ENCODE peak calls at places on chromosomes 7 and 10, in six cellular contexts. B is A549, E is SK-N-SH, U is HepG2, Y is K562, M is GM12878. R is an unnamed sample.

GRCh38 chr7:100563809-100564400 is 9.8 kb downstream of the SAP25 start:
- DNase-seq in Y (peak; percentile 87), E (peak; percentile 95), B (peak; percentile 61), U (no peak), M (no peak), R (peak; percentile 63)

GRCh38 chr10:52541082-52541481 is 227.0 kb downstream of the DKK1 start:
- DNase-seq in U (no peak), Y (no peak), B (no peak), M (no peak), E (peak; percentile 17), R (peak; percentile 34)

GRCh38 chr10:58982470-58983239 is 193.8 kb upstream of the PHYHIPL start:
- DNase-seq in B (no peak), Y (no peak), M (no peak), E (no peak), U (no peak), R (no peak)

GRCh38 chr7:152424348-152425108 is 11.3 kb downstream of the KMT2C start:
- DNase-seq in M (no peak), B (no peak), U (no peak), Y (peak; percentile 71), E (no peak), R (peak; percentile 57)

GRCh38 chr10:96370575-96371157 is 11.9 kb upstream of the OPALIN start:
- DNase-seq in U (peak; percentile 24), M (no peak), Y (peak; percentile 63), E (peak; percentile 84), B (peak; percentile 62), R (peak; percentile 17)

GRCh38 chr10:49761789-49762565 is at the start of gene OGDHL:
- DNase-seq in Y (peak; percentile 91), U (peak; percentile 28), M (no peak), E (peak; percentile 97), B (peak; percentile 33), R (peak; percentile 19)

GRCh38 chr10:58318346-58318745 is 16.5 kb upstream of the UBE2D1 start:
- DNase-seq in Y (no peak), U (no peak), E (no peak), B (no peak), M (no peak), R (peak; percentile 15)

GRCh38 chr7:144720139-144720538 is 115.7 kb downstream of the TPK1 start:
- DNase-seq in Y (no peak), B (no peak), M (no peak), E (no peak), U (no peak), R (no peak)

GRCh38 chr7:155701972-155702544 is 57.6 kb downstream of the RBM33 start:
- DNase-seq in M (no peak), Y (no peak), U (no peak), E (no peak), B (no peak), R (no peak)

GRCh38 chr10:68628576-68629127 is 68.5 kb downstream of the TET1 start:
- DNase-seq in U (no peak), B (no peak), E (no peak), Y (peak; percentile 33), M (no peak), R (peak; percentile 34)

GRCh38 chr10:14215601-14216000 is 115.1 kb downstream of the FRMD4A start:
- DNase-seq in B (no peak), M (no peak), U (no peak), Y (no peak), E (no peak), R (no peak)

GRCh38 chr7:41777894-41778596 is 75.2 kb upstream of the INHBA start:
- DNase-seq in B (no peak), E (no peak), M (no peak), U (no peak), Y (no peak), R (no peak)

GRCh38 chr7:81433692-81434331 is 336.0 kb downstream of the HGF start:
- DNase-seq in U (no peak), E (no peak), Y (no peak), M (no peak), B (no peak), R (no peak)

GRCh38 chr10:68154211-68154497 is 44.9 kb downstream of the MYPN start:
- DNase-seq in M (no peak), B (peak; percentile 29), Y (no peak), U (no peak), E (peak; percentile 52), R (peak; percentile 85)

GRCh38 chr10:102627446-102628293 is 16.6 kb upstream of the TRIM8 start:
- DNase-seq in Y (no peak), E (peak; percentile 71), U (peak; percentile 49), M (no peak), B (peak; percentile 37), R (peak; percentile 78)

GRCh38 chr7:44311561-44312495 is 13.6 kb downstream of the CAMK2B start:
- DNase-seq in M (no peak), U (no peak), Y (no peak), E (no peak), B (no peak), R (no peak)

GRCh38 chr7:159015894-159016410 is 128.7 kb downstream of the VIPR2 start:
- DNase-seq in M (no peak), E (no peak), Y (no peak), B (no peak), U (no peak), R (no peak)

GRCh38 chr7:142519077-142519789 is 230.0 kb upstream of the PRSS1 start:
- DNase-seq in U (no peak), Y (no peak), E (peak; percentile 19), M (no peak), B (no peak), R (peak; percentile 40)

DNA sequence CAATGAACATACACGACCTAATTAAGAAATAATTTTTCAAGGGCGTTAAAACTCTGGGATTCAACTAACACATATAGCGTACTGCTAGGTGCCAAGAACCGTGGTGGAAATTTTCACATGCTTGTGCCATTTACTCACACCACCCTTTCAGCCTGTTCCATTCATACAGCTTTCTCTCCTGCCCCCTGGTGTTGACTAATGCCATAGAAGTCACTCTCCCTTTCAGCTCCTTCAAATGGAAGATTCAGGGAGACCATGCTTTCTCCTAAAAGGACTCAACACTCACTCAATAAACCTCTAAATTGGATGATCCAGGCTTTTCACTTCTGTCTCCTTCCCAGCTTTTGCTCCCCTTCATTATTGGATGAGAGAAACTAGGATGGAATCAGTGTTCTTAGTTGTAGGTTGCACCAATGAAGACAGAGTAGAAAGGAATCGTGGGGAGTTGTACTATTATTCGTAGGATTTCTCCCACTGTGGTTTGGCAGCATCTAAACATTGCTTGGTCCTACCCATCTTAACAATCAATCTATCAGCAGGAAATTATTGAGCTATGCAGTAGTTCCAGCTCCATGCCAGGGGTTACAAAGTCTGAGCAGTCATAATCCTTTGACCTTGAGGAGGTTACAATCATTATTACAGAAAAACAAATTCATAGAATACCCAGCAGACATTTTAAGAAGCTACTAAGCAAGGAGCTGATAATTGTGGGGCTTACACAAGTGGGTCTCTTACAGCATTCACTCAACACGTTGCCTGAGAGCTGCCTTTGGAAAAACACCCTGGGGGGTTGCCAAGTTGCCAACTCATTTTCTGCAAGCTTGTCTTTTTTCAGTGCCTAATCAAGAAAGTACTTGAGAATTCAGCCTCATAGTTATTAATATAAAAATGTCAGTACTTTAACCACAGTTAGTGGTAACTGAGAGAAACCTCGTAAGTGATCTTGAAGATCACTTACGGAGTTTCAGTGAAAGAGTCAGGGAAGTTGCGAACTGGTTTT is 2.8 kb upstream of the PPP1R3C start:
- DNase-seq in Y (peak; percentile 78), M (no peak), B (peak; percentile 84), E (peak; percentile 67), U (peak; percentile 73), R (peak; percentile 81)
- TF ChIP-seq SMC3 in Y (peak; percentile 88), M (peak; percentile 91), B (peak; percentile 97), E (peak; percentile 97), U (peak; percentile 97), R (peak; percentile 97)

GRCh38 chr7:150994141-150994837 is 3.5 kb downstream of the NOS3 start:
- DNase-seq in U (no peak), E (peak; percentile 83), M (no peak), B (no peak), Y (peak; percentile 98), R (no peak)
- H3K4me3 ChIP-seq in U (no peak overlapping the region), E (no peak overlapping the region), M (no peak overlapping the region), B (no peak overlapping the region), Y (no peak overlapping the region), R (no peak overlapping the region)

GRCh38 chr10:61332506-61332905 is 120.7 kb downstream of the TMEM26 start:
- DNase-seq in U (no peak), B (no peak), E (no peak), M (no peak), Y (no peak), R (no peak)
- TF ChIP-seq SMC3 in U (no peak), B (no peak), E (no peak), M (no peak), Y (no peak), R (no peak)

GRCh38 chr7:128861957-128862570 is 592 bp upstream of the ATP6V1F start:
- DNase-seq in U (no peak), B (no peak), M (no peak), E (no peak), Y (peak; percentile 42), R (no peak)
- H3K4me3 ChIP-seq in U (peak overlapping the region; percentile 52), B (peak overlapping the region; percentile 81), M (peak overlapping the region; percentile 66), E (peak overlapping the region; percentile 89), Y (peak overlapping the region; percentile 71), R (peak overlapping the region; percentile 46)